ENCODE peak calls at places on chromosomes 6 and 20, in five cellular contexts. One of them, this sample, is unnamed.

GRCh38 chr20:32965581-32966373 is 38.5 kb downstream of the SUN5 start:
- DNase-seq in AG04450: no peak
- DNase-seq in tibial artery: peak
- DNase-seq in SK-N-SH: peak
- DNase-seq in heart right ventricle: no peak
- DNase-seq in this sample: no peak

GRCh38 chr6:23002044-23002619 is 432.8 kb downstream of the HDGFL1 start:
- DNase-seq in heart right ventricle: no peak
- DNase-seq in SK-N-SH: no peak
- DNase-seq in tibial artery: no peak
- DNase-seq in AG04450: no peak
- DNase-seq in this sample: no peak

GRCh38 chr20:40255368-40255767 is 433.7 kb downstream of the MAFB start:
- DNase-seq in AG04450: no peak
- DNase-seq in tibial artery: no peak
- DNase-seq in SK-N-SH: no peak
- DNase-seq in heart right ventricle: no peak
- DNase-seq in this sample: no peak

GRCh38 chr6:111759836-111760785 is 113.1 kb downstream of the FYN start:
- DNase-seq in heart right ventricle: no peak
- DNase-seq in tibial artery: no peak
- DNase-seq in SK-N-SH: peak
- DNase-seq in AG04450: peak
- DNase-seq in this sample: no peak

GRCh38 chr20:48771542-48771941 is 56.3 kb downstream of the PREX1 start:
- DNase-seq in AG04450: no peak
- DNase-seq in heart right ventricle: no peak
- DNase-seq in tibial artery: no peak
- DNase-seq in SK-N-SH: no peak
- DNase-seq in this sample: peak

GRCh38 chr6:117817992-117818391 is 89.1 kb upstream of the SLC35F1 start:
- DNase-seq in AG04450: no peak
- DNase-seq in heart right ventricle: no peak
- DNase-seq in SK-N-SH: no peak
- DNase-seq in tibial artery: no peak
- DNase-seq in this sample: no peak

GRCh38 chr6:34437644-34437970 is 11.7 kb upstream of the RPS10 start:
- DNase-seq in heart right ventricle: no peak
- DNase-seq in tibial artery: no peak
- DNase-seq in AG04450: no peak
- DNase-seq in SK-N-SH: no peak
- DNase-seq in this sample: no peak

GRCh38 chr6:18242062-18242851 is 22.1 kb downstream of the DEK start:
- DNase-seq in tibial artery: no peak
- DNase-seq in SK-N-SH: no peak
- DNase-seq in heart right ventricle: no peak
- DNase-seq in AG04450: peak
- DNase-seq in this sample: no peak

GRCh38 chr6:35089216-35089934 is 51.8 kb downstream of the TCP11 start:
- DNase-seq in SK-N-SH: peak
- DNase-seq in tibial artery: no peak
- DNase-seq in heart right ventricle: no peak
- DNase-seq in AG04450: no peak
- DNase-seq in this sample: no peak

GRCh38 chr6:32153252-32153834 is 598 bp upstream of the PPT2 start:
- DNase-seq in heart right ventricle: peak
- DNase-seq in SK-N-SH: peak
- DNase-seq in tibial artery: peak
- DNase-seq in AG04450: no peak
- DNase-seq in this sample: peak

GRCh38 chr20:22353586-22353985 is 230.8 kb downstream of the FOXA2 start:
- DNase-seq in AG04450: no peak
- DNase-seq in tibial artery: no peak
- DNase-seq in SK-N-SH: no peak
- DNase-seq in heart right ventricle: no peak
- DNase-seq in this sample: no peak

GRCh38 chr6:56851541-56852248 is 103.2 kb upstream of the BEND6 start:
- DNase-seq in heart right ventricle: no peak
- DNase-seq in tibial artery: no peak
- DNase-seq in AG04450: peak
- DNase-seq in SK-N-SH: peak
- DNase-seq in this sample: peak

GRCh38 chr6:44056392-44057237 is 70.6 kb downstream of the MRPL14 start:
- DNase-seq in tibial artery: no peak
- DNase-seq in heart right ventricle: peak
- DNase-seq in AG04450: peak
- DNase-seq in SK-N-SH: peak
- DNase-seq in this sample: no peak

GRCh38 chr6:40743690-40744446 is 156.7 kb upstream of the LRFN2 start:
- DNase-seq in tibial artery: no peak
- DNase-seq in SK-N-SH: no peak
- DNase-seq in AG04450: no peak
- DNase-seq in heart right ventricle: no peak
- DNase-seq in this sample: no peak

GRCh38 chr6:142279350-142280180 is 22.2 kb upstream of the ADGRG6 start:
- DNase-seq in AG04450: no peak
- DNase-seq in heart right ventricle: no peak
- DNase-seq in tibial artery: no peak
- DNase-seq in SK-N-SH: no peak
- DNase-seq in this sample: no peak

GRCh38 chr6:1538810-1539482 is 70.8 kb upstream of the FOXC1 start:
- DNase-seq in tibial artery: no peak
- DNase-seq in AG04450: no peak
- DNase-seq in SK-N-SH: no peak
- DNase-seq in heart right ventricle: no peak
- DNase-seq in this sample: no peak

GRCh38 chr6:90274481-90275030 is 22.1 kb downstream of the BACH2 start:
- DNase-seq in AG04450: no peak
- DNase-seq in SK-N-SH: no peak
- DNase-seq in heart right ventricle: no peak
- DNase-seq in tibial artery: no peak
- DNase-seq in this sample: no peak

GRCh38 chr20:63163171-63163570 is 52.8 kb downstream of the YTHDF1 start:
- DNase-seq in heart right ventricle: peak
- DNase-seq in AG04450: no peak
- DNase-seq in SK-N-SH: no peak
- DNase-seq in tibial artery: no peak
- DNase-seq in this sample: no peak

GRCh38 chr20:43028470-43028869 is 161.2 kb downstream of the PTPRT start:
- DNase-seq in AG04450: no peak
- DNase-seq in heart right ventricle: no peak
- DNase-seq in SK-N-SH: no peak
- DNase-seq in tibial artery: no peak
- DNase-seq in this sample: no peak

GRCh38 chr20:49674383-49675352 is 39.0 kb downstream of the B4GALT5 start:
- DNase-seq in SK-N-SH: no peak
- DNase-seq in tibial artery: no peak
- DNase-seq in AG04450: no peak
- DNase-seq in heart right ventricle: no peak
- DNase-seq in this sample: no peak

GRCh38 chr20:17995967-17996819 is 27.4 kb downstream of the MGME1 start:
- DNase-seq in tibial artery: no peak
- DNase-seq in SK-N-SH: peak
- DNase-seq in heart right ventricle: no peak
- DNase-seq in AG04450: no peak
- DNase-seq in this sample: no peak

GRCh38 chr6:42212442-42212841 is 5.2 kb downstream of the MRPS10 start:
- DNase-seq in heart right ventricle: no peak
- DNase-seq in SK-N-SH: no peak
- DNase-seq in AG04450: no peak
- DNase-seq in tibial artery: no peak
- DNase-seq in this sample: no peak

GRCh38 chr20:10300582-10301108 is 82.0 kb downstream of the SNAP25 start:
- DNase-seq in heart right ventricle: no peak
- DNase-seq in tibial artery: no peak
- DNase-seq in AG04450: no peak
- DNase-seq in SK-N-SH: no peak
- DNase-seq in this sample: no peak

GRCh38 chr6:138785092-138785491 is 10.8 kb upstream of the ECT2L start:
- DNase-seq in AG04450: no peak
- DNase-seq in heart right ventricle: no peak
- DNase-seq in tibial artery: no peak
- DNase-seq in SK-N-SH: no peak
- DNase-seq in this sample: no peak

GRCh38 chr20:61895686-61896057 is 170.0 kb downstream of the TAF4 start:
- DNase-seq in AG04450: no peak
- DNase-seq in SK-N-SH: no peak
- DNase-seq in tibial artery: no peak
- DNase-seq in heart right ventricle: no peak
- DNase-seq in this sample: no peak

GRCh38 chr6:667253-667927 is 10.5 kb upstream of the HUS1B start:
- DNase-seq in tibial artery: no peak
- DNase-seq in AG04450: no peak
- DNase-seq in SK-N-SH: no peak
- DNase-seq in heart right ventricle: no peak
- DNase-seq in this sample: no peak

GRCh38 chr6:40148882-40149573 is 214.8 kb upstream of the MOCS1 start:
- DNase-seq in SK-N-SH: no peak
- DNase-seq in AG04450: no peak
- DNase-seq in heart right ventricle: no peak
- DNase-seq in tibial artery: no peak
- DNase-seq in this sample: no peak

GRCh38 chr6:6701864-6702263 is 113.3 kb downstream of the LY86 start:
- DNase-seq in SK-N-SH: no peak
- DNase-seq in tibial artery: no peak
- DNase-seq in heart right ventricle: no peak
- DNase-seq in AG04450: no peak
- DNase-seq in this sample: no peak

GRCh38 chr20:35277531-35278395 is at the start of gene MMP24OS:
- DNase-seq in AG04450: peak
- DNase-seq in tibial artery: peak
- DNase-seq in SK-N-SH: peak
- DNase-seq in heart right ventricle: peak
- DNase-seq in this sample: peak

GRCh38 chr20:2817891-2818595 is 1.9 kb downstream of the TMEM239 start:
- DNase-seq in tibial artery: peak
- DNase-seq in AG04450: no peak
- DNase-seq in SK-N-SH: peak
- DNase-seq in heart right ventricle: peak
- DNase-seq in this sample: no peak

GRCh38 chr20:2817341-2817726 is 1.2 kb downstream of the TMEM239 start:
- DNase-seq in SK-N-SH: no peak
- DNase-seq in heart right ventricle: no peak
- DNase-seq in tibial artery: no peak
- DNase-seq in AG04450: no peak
- DNase-seq in this sample: no peak

GRCh38 chr20:2815242-2815900 is 584 bp downstream of the C20orf141 start:
- DNase-seq in heart right ventricle: no peak
- DNase-seq in AG04450: no peak
- DNase-seq in SK-N-SH: peak
- DNase-seq in tibial artery: no peak
- DNase-seq in this sample: no peak

GRCh38 chr20:2816030-2816582 is at the start of gene TMEM239:
- DNase-seq in SK-N-SH: peak
- DNase-seq in heart right ventricle: no peak
- DNase-seq in tibial artery: no peak
- DNase-seq in AG04450: no peak
- DNase-seq in this sample: no peak

DNA sequence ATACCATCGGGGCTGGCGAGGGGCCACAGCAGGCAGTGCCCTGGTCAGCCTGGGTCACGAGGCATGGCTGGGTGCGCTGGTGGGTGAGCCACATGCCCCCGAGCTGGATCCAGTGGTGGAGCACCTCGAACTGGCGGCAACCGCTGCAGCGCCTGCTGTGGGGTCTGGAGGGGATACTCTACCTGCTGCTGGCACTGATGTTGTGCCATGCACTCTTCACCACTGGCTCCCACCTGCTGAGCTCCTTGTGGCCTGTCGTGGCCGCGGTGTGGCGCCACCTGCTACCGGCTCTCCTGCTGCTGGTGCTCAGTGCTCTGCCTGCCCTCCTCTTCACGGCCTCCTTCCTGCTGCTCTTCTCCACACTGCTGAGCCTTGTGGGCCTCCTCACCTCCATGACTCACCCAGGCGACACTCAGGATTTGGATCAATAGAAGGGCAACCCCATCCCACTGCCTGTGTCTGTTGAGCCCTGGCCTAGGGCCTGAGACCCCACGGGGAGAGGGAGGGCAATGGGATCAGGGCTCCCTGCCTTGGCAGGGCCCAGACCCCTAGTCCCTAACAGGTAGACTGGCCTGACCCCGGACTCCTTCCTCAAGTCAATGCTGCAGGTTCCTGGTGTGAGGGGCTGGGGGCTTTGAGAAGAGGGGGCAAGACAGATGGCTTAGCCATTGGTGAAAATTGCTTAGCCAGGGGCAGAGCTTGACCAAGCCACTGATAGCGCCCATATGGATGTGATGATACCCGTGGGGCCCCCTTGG is 598 bp downstream of the TMEM239 start:
- DNase-seq in heart right ventricle: no peak
- DNase-seq in tibial artery: peak
- DNase-seq in SK-N-SH: peak
- DNase-seq in AG04450: no peak
- DNase-seq in this sample: no peak
- TF ChIP-seq CTCF in heart right ventricle: no peak
- TF ChIP-seq CTCF in tibial artery: no peak
- TF ChIP-seq CTCF in SK-N-SH: no peak
- TF ChIP-seq CTCF in AG04450: no peak
- TF ChIP-seq CTCF in this sample: no peak

GRCh38 chr6:133202610-133203343 is 38.4 kb upstream of the EYA4 start:
- DNase-seq in SK-N-SH: no peak
- DNase-seq in AG04450: peak
- DNase-seq in heart right ventricle: no peak
- DNase-seq in tibial artery: no peak
- DNase-seq in this sample: no peak
- TF ChIP-seq CTCF in SK-N-SH: no peak
- TF ChIP-seq CTCF in AG04450: no peak
- TF ChIP-seq CTCF in heart right ventricle: no peak
- TF ChIP-seq CTCF in tibial artery: no peak
- TF ChIP-seq CTCF in this sample: no peak

GRCh38 chr6:37487891-37488290 is 11.8 kb downstream of the CCDC167 start:
- DNase-seq in AG04450: no peak
- DNase-seq in heart right ventricle: no peak
- DNase-seq in SK-N-SH: no peak
- DNase-seq in tibial artery: no peak
- DNase-seq in this sample: no peak

GRCh38 chr6:37488464-37488863 is 11.2 kb downstream of the CCDC167 start:
- DNase-seq in tibial artery: no peak
- DNase-seq in AG04450: no peak
- DNase-seq in SK-N-SH: no peak
- DNase-seq in heart right ventricle: no peak
- DNase-seq in this sample: no peak

GRCh38 chr6:37490466-37491015 is 9.2 kb downstream of the CCDC167 start:
- DNase-seq in AG04450: no peak
- DNase-seq in tibial artery: no peak
- DNase-seq in SK-N-SH: peak
- DNase-seq in heart right ventricle: no peak
- DNase-seq in this sample: no peak

GRCh38 chr6:37491161-37491829 is 8.4 kb downstream of the CCDC167 start:
- DNase-seq in SK-N-SH: peak
- DNase-seq in AG04450: no peak
- DNase-seq in tibial artery: no peak
- DNase-seq in heart right ventricle: no peak
- DNase-seq in this sample: no peak

GRCh38 chr6:37489697-37490336 is 9.9 kb downstream of the CCDC167 start:
- DNase-seq in SK-N-SH: peak
- DNase-seq in heart right ventricle: peak
- DNase-seq in tibial artery: no peak
- DNase-seq in AG04450: no peak
- DNase-seq in this sample: no peak
- TF ChIP-seq CTCF in SK-N-SH: peak
- TF ChIP-seq CTCF in heart right ventricle: peak
- TF ChIP-seq CTCF in tibial artery: no peak
- TF ChIP-seq CTCF in AG04450: peak
- TF ChIP-seq CTCF in this sample: no peak

GRCh38 chr6:168545428-168545827 is 104.4 kb downstream of the SMOC2 start:
- DNase-seq in heart right ventricle: no peak
- DNase-seq in AG04450: no peak
- DNase-seq in SK-N-SH: no peak
- DNase-seq in tibial artery: no peak
- DNase-seq in this sample: no peak
- TF ChIP-seq CTCF in heart right ventricle: no peak
- TF ChIP-seq CTCF in AG04450: no peak
- TF ChIP-seq CTCF in SK-N-SH: no peak
- TF ChIP-seq CTCF in tibial artery: no peak
- TF ChIP-seq CTCF in this sample: no peak

This sample was measured in nephron progenitor cell.